ENCODE peak calls at places on chromosomes 5 and 9, in six cellular contexts. One of them, this sample, is unnamed.

GRCh38 chr5:172837640-172838039 is 3.6 kb downstream of the ERGIC1 start:
- DNase-seq in IMR-90: no peak
- DNase-seq in H1: no peak
- DNase-seq in neuronal stem cell: no peak
- DNase-seq in mesendoderm: no peak
- DNase-seq in H9: no peak
- DNase-seq in this sample: no peak

GRCh38 chr9:76704601-76705204 is 59.5 kb upstream of the PCA3 start:
- DNase-seq in IMR-90: peak
- DNase-seq in H9: no peak
- DNase-seq in mesendoderm: peak
- DNase-seq in H1: no peak
- DNase-seq in neuronal stem cell: peak
- DNase-seq in this sample: peak

GRCh38 chr5:125338804-125339203 is 592.4 kb upstream of the ZNF608 start:
- DNase-seq in H9: no peak
- DNase-seq in neuronal stem cell: no peak
- DNase-seq in IMR-90: no peak
- DNase-seq in H1: no peak
- DNase-seq in mesendoderm: no peak
- DNase-seq in this sample: no peak

GRCh38 chr5:135236187-135236835 is 162.7 kb downstream of the MACROH2A1 start:
- DNase-seq in mesendoderm: no peak
- DNase-seq in neuronal stem cell: no peak
- DNase-seq in IMR-90: no peak
- DNase-seq in H9: no peak
- DNase-seq in H1: no peak
- DNase-seq in this sample: no peak

GRCh38 chr9:70566066-70566465 is 151.6 kb upstream of the KLF9 start:
- DNase-seq in H1: no peak
- DNase-seq in neuronal stem cell: no peak
- DNase-seq in mesendoderm: no peak
- DNase-seq in IMR-90: no peak
- DNase-seq in H9: no peak
- DNase-seq in this sample: no peak

GRCh38 chr5:82748688-82749091 is 328.5 kb downstream of the TMEM167A start:
- DNase-seq in H1: no peak
- DNase-seq in mesendoderm: no peak
- DNase-seq in H9: no peak
- DNase-seq in neuronal stem cell: no peak
- DNase-seq in IMR-90: no peak
- DNase-seq in this sample: no peak

GRCh38 chr5:135225856-135226560 is 173.0 kb downstream of the MACROH2A1 start:
- DNase-seq in H9: no peak
- DNase-seq in neuronal stem cell: no peak
- DNase-seq in IMR-90: no peak
- DNase-seq in H1: no peak
- DNase-seq in mesendoderm: no peak
- DNase-seq in this sample: no peak

GRCh38 chr9:2377135-2377534 is 244.5 kb upstream of the VLDLR start:
- DNase-seq in H9: no peak
- DNase-seq in neuronal stem cell: no peak
- DNase-seq in IMR-90: no peak
- DNase-seq in H1: no peak
- DNase-seq in mesendoderm: no peak
- DNase-seq in this sample: no peak

GRCh38 chr5:148574167-148574566 is 80.2 kb downstream of the HTR4 start:
- DNase-seq in H1: no peak
- DNase-seq in neuronal stem cell: no peak
- DNase-seq in IMR-90: no peak
- DNase-seq in H9: no peak
- DNase-seq in mesendoderm: peak
- DNase-seq in this sample: no peak

GRCh38 chr9:15160673-15161072 is 146.3 kb downstream of the TTC39B start:
- DNase-seq in H1: no peak
- DNase-seq in H9: no peak
- DNase-seq in mesendoderm: no peak
- DNase-seq in IMR-90: peak
- DNase-seq in neuronal stem cell: no peak
- DNase-seq in this sample: peak

GRCh38 chr5:151569132-151570046 is 21.7 kb downstream of the FAT2 start:
- DNase-seq in H9: no peak
- DNase-seq in IMR-90: no peak
- DNase-seq in H1: no peak
- DNase-seq in mesendoderm: no peak
- DNase-seq in neuronal stem cell: no peak
- DNase-seq in this sample: no peak
- H3K4ac ChIP-seq in H9: no peak
- H3K4ac ChIP-seq in IMR-90: no peak
- H3K4ac ChIP-seq in H1: no peak
- H3K4ac ChIP-seq in mesendoderm: no peak
- H3K4ac ChIP-seq in neuronal stem cell: no peak
- H3K4ac ChIP-seq in this sample: no peak

GRCh38 chr5:33153373-33153772 is 287.4 kb upstream of the TARS1 start:
- DNase-seq in H1: no peak
- DNase-seq in mesendoderm: no peak
- DNase-seq in IMR-90: no peak
- DNase-seq in neuronal stem cell: no peak
- DNase-seq in H9: no peak
- DNase-seq in this sample: no peak
- H2BK15ac ChIP-seq in H1: no peak
- H2BK15ac ChIP-seq in mesendoderm: no peak
- H2BK15ac ChIP-seq in IMR-90: no peak
- H2BK15ac ChIP-seq in neuronal stem cell: no peak
- H2BK15ac ChIP-seq in H9: no peak
- H2BK15ac ChIP-seq in this sample: no peak

DNA sequence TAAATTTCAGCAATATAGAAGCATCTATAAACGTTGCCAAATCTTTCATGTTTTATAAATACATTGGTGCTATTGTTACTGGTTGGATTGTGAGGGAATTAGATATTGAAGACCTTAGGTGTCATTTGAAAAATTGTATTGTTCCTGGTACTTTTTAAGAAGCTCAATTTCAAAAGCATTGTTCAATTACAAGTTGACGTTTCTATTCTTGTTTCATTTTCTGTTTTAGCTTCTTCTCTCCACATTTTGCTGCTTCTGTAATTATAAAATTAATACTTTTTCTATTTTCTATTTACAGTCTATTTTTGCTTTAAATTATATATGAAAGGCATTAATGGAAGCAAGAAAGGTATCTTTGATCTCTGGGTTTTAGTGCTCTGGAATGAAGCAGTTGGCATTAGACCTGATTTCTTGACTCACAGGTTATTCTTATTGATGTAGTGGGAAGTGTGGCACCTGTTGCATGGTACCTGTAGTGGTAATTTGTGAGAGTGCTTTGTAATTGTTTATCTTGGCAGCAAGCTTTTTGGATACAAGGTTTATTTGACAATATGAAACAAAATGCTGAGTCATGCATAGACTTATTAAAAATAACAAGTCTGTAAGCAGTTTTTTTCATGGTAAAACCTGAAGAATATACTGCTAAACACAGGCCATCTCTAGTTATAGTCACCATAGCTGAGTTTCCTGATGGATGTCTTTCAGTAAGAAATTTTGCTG is 13.2 kb downstream of the MACIR start:
- DNase-seq in H1: no peak
- DNase-seq in mesendoderm: no peak
- DNase-seq in neuronal stem cell: no peak
- DNase-seq in H9: no peak
- DNase-seq in IMR-90: peak
- DNase-seq in this sample: no peak
- H3K4ac ChIP-seq in H1: no peak
- H3K4ac ChIP-seq in mesendoderm: no peak
- H3K4ac ChIP-seq in neuronal stem cell: no peak
- H3K4ac ChIP-seq in H9: no peak
- H3K4ac ChIP-seq in IMR-90: no peak
- H3K4ac ChIP-seq in this sample: no peak

DNA sequence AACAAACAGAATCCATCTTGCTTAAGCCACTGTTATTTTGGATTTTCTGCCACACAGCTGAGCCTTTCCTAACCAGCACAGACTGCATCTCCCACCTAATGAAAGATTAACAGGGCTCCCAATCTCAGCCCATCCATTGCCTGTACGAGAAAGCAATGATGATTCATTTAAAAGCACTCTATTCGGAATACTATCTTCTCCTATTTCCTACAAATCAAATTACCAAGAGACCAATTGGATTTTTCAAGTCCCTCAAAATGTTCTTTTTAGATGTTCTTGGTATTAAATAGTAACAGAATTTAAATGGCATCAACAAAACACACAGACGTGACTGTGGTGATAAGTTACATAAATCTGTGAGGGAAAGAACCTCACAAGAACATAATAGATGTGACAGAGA is 324.1 kb downstream of the AGTPBP1 start:
- DNase-seq in mesendoderm: no peak
- DNase-seq in neuronal stem cell: no peak
- DNase-seq in H1: no peak
- DNase-seq in H9: no peak
- DNase-seq in IMR-90: no peak
- DNase-seq in this sample: no peak
- H2BK15ac ChIP-seq in mesendoderm: no peak
- H2BK15ac ChIP-seq in neuronal stem cell: no peak
- H2BK15ac ChIP-seq in H1: no peak
- H2BK15ac ChIP-seq in H9: no peak
- H2BK15ac ChIP-seq in IMR-90: no peak
- H2BK15ac ChIP-seq in this sample: no peak